ENCODE peak calls at places on chromosomes 11 and 22, in six cellular contexts. One of them, this sample, is unnamed.

GRCh38 chr11:118885831-118886571 is 2.3 kb downstream of the CXCR5 start:
- DNase-seq in left lung: no peak
- DNase-seq in hepatocyte: no peak
- DNase-seq in lung: no peak
- DNase-seq in A549: no peak
- DNase-seq in Peyer's patch: no peak
- DNase-seq in this sample: no peak

GRCh38 chr11:1218256-1218787 is 4.5 kb upstream of the MUC5B start:
- DNase-seq in lung: no peak
- DNase-seq in A549: no peak
- DNase-seq in hepatocyte: no peak
- DNase-seq in Peyer's patch: no peak
- DNase-seq in left lung: peak; percentile 55
- DNase-seq in this sample: no peak

GRCh38 chr11:43687120-43687791 is 6.7 kb downstream of the HSD17B12 start:
- DNase-seq in hepatocyte: no peak
- DNase-seq in left lung: no peak
- DNase-seq in Peyer's patch: no peak
- DNase-seq in A549: no peak
- DNase-seq in lung: peak; percentile 49
- DNase-seq in this sample: no peak

GRCh38 chr22:43953988-43954771 is 1.1 kb upstream of the SAMM50 start:
- DNase-seq in A549: no peak
- DNase-seq in hepatocyte: no peak
- DNase-seq in Peyer's patch: no peak
- DNase-seq in lung: no peak
- DNase-seq in left lung: no peak
- DNase-seq in this sample: no peak

GRCh38 chr22:19058713-19059451 is 63.3 kb downstream of the DGCR2 start:
- DNase-seq in hepatocyte: no peak
- DNase-seq in lung: no peak
- DNase-seq in left lung: no peak
- DNase-seq in Peyer's patch: no peak
- DNase-seq in A549: no peak
- DNase-seq in this sample: no peak

GRCh38 chr22:38270091-38270972 is 2.5 kb downstream of the TMEM184B start:
- DNase-seq in Peyer's patch: no peak
- DNase-seq in left lung: no peak
- DNase-seq in lung: no peak
- DNase-seq in A549: no peak
- DNase-seq in hepatocyte: no peak
- DNase-seq in this sample: no peak

GRCh38 chr11:10881892-10882291 is 24.0 kb upstream of the ZBED5 start:
- DNase-seq in Peyer's patch: no peak
- DNase-seq in left lung: no peak
- DNase-seq in A549: no peak
- DNase-seq in hepatocyte: no peak
- DNase-seq in lung: no peak
- DNase-seq in this sample: no peak

GRCh38 chr11:114346709-114347141 is 50.5 kb downstream of the NNMT start:
- DNase-seq in A549: no peak
- DNase-seq in hepatocyte: no peak
- DNase-seq in left lung: no peak
- DNase-seq in lung: no peak
- DNase-seq in Peyer's patch: no peak
- DNase-seq in this sample: no peak

GRCh38 chr22:20127869-20128618 is 3.6 kb upstream of the ZDHHC8 start:
- DNase-seq in lung: no peak
- DNase-seq in left lung: no peak
- DNase-seq in hepatocyte: no peak
- DNase-seq in A549: no peak
- DNase-seq in Peyer's patch: no peak
- DNase-seq in this sample: no peak

GRCh38 chr11:11211186-11211585 is 141.9 kb downstream of the CSNK2A3 start:
- DNase-seq in lung: no peak
- DNase-seq in Peyer's patch: no peak
- DNase-seq in A549: no peak
- DNase-seq in hepatocyte: no peak
- DNase-seq in left lung: no peak
- DNase-seq in this sample: no peak

GRCh38 chr11:15617126-15617525 is 502.4 kb downstream of the INSC start:
- DNase-seq in left lung: no peak
- DNase-seq in lung: no peak
- DNase-seq in Peyer's patch: no peak
- DNase-seq in A549: no peak
- DNase-seq in hepatocyte: no peak
- DNase-seq in this sample: no peak

GRCh38 chr11:16891964-16892363 is 122.2 kb downstream of the PLEKHA7 start:
- DNase-seq in hepatocyte: no peak
- DNase-seq in lung: no peak
- DNase-seq in A549: no peak
- DNase-seq in Peyer's patch: no peak
- DNase-seq in left lung: no peak
- DNase-seq in this sample: no peak

GRCh38 chr11:62554377-62554776 is 7.8 kb upstream of the AHNAK start:
- DNase-seq in A549: no peak
- DNase-seq in hepatocyte: no peak
- DNase-seq in left lung: no peak
- DNase-seq in lung: no peak
- DNase-seq in Peyer's patch: no peak
- DNase-seq in this sample: no peak

GRCh38 chr11:19952101-19952605 is 208.1 kb downstream of the DBX1 start:
- DNase-seq in Peyer's patch: no peak
- DNase-seq in lung: no peak
- DNase-seq in left lung: no peak
- DNase-seq in A549: no peak
- DNase-seq in hepatocyte: peak; percentile 32
- DNase-seq in this sample: peak; percentile 92

GRCh38 chr22:24830205-24830979 is 24.4 kb downstream of the SGSM1 start:
- DNase-seq in A549: no peak
- DNase-seq in Peyer's patch: no peak
- DNase-seq in hepatocyte: no peak
- DNase-seq in lung: no peak
- DNase-seq in left lung: no peak
- DNase-seq in this sample: no peak

GRCh38 chr22:32850591-32851517 is 49.3 kb downstream of the TIMP3 start:
- DNase-seq in hepatocyte: no peak
- DNase-seq in left lung: no peak
- DNase-seq in A549: no peak
- DNase-seq in Peyer's patch: no peak
- DNase-seq in lung: peak; percentile 54
- DNase-seq in this sample: no peak

GRCh38 chr22:20551805-20552449 is 44.5 kb downstream of the MED15 start:
- DNase-seq in lung: no peak
- DNase-seq in A549: no peak
- DNase-seq in left lung: no peak
- DNase-seq in hepatocyte: no peak
- DNase-seq in Peyer's patch: peak; percentile 44
- DNase-seq in this sample: peak; percentile 53

GRCh38 chr11:117817213-117818035 is 7.1 kb downstream of the FXYD2 start:
- DNase-seq in A549: peak; percentile 58
- DNase-seq in lung: peak; percentile 84
- DNase-seq in hepatocyte: peak; percentile 91
- DNase-seq in Peyer's patch: peak; percentile 79
- DNase-seq in left lung: peak; percentile 90
- DNase-seq in this sample: peak; percentile 49

GRCh38 chr11:18527512-18527911 is 770 bp upstream of the TSG101 start:
- DNase-seq in lung: no peak
- DNase-seq in left lung: no peak
- DNase-seq in Peyer's patch: no peak
- DNase-seq in hepatocyte: peak; percentile 14
- DNase-seq in A549: peak; percentile 44
- DNase-seq in this sample: no peak

GRCh38 chr11:117679464-117679863 is 117.6 kb downstream of the DSCAML1 start:
- DNase-seq in left lung: no peak
- DNase-seq in Peyer's patch: no peak
- DNase-seq in hepatocyte: peak; percentile 44
- DNase-seq in lung: no peak
- DNase-seq in A549: no peak
- DNase-seq in this sample: no peak

GRCh38 chr22:41311487-41311886 is 10.2 kb downstream of the ZC3H7B start:
- DNase-seq in left lung: no peak
- DNase-seq in A549: no peak
- DNase-seq in Peyer's patch: no peak
- DNase-seq in lung: no peak
- DNase-seq in hepatocyte: no peak
- DNase-seq in this sample: no peak

GRCh38 chr11:28819741-28820140 is 711.6 kb downstream of the METTL15 start:
- DNase-seq in hepatocyte: no peak
- DNase-seq in A549: no peak
- DNase-seq in Peyer's patch: no peak
- DNase-seq in left lung: no peak
- DNase-seq in lung: no peak
- DNase-seq in this sample: no peak

GRCh38 chr11:1303973-1304372 is 5.5 kb downstream of the TOLLIP start:
- DNase-seq in lung: peak; percentile 36
- DNase-seq in A549: no peak
- DNase-seq in left lung: no peak
- DNase-seq in hepatocyte: peak; percentile 18
- DNase-seq in Peyer's patch: peak; percentile 15
- DNase-seq in this sample: no peak

GRCh38 chr11:32140121-32140520 is 49.2 kb downstream of the RCN1 start:
- DNase-seq in left lung: no peak
- DNase-seq in A549: no peak
- DNase-seq in Peyer's patch: no peak
- DNase-seq in lung: no peak
- DNase-seq in hepatocyte: no peak
- DNase-seq in this sample: no peak

GRCh38 chr11:95101935-95102334 is 12.3 kb downstream of the ENDOD1 start:
- DNase-seq in Peyer's patch: no peak
- DNase-seq in A549: no peak
- DNase-seq in hepatocyte: no peak
- DNase-seq in left lung: no peak
- DNase-seq in lung: no peak
- DNase-seq in this sample: no peak

DNA sequence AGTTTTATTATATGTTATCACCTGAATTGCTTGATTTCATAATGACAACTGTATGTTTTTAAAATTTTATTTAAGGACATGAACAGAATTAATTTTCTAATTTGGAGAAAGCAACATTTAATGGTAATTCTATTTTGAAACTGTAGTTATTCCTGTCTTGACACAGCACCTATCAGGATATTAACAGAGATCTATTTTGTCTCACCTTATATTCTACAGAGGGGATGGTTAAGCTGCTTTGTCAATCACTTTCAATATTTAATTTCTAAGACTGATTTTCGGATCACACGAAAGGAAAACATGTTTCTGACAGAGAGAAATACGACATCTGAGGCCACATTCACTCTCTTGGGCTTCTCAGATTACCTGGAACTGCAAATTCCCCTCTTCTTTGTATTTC is at the start of gene OR5D16:
- DNase-seq in left lung: no peak
- DNase-seq in hepatocyte: no peak
- DNase-seq in Peyer's patch: no peak
- DNase-seq in A549: no peak
- DNase-seq in lung: no peak
- DNase-seq in this sample: no peak
- H3K9me3 ChIP-seq in left lung: no peaks in the 10 kb centered on the region
- H3K9me3 ChIP-seq in hepatocyte: no peaks in the 10 kb centered on the region
- H3K9me3 ChIP-seq in Peyer's patch: no peaks in the 10 kb centered on the region
- H3K9me3 ChIP-seq in A549: no peaks in the 10 kb centered on the region
- H3K9me3 ChIP-seq in lung: no peaks in the 10 kb centered on the region
- H3K9me3 ChIP-seq in this sample: peaks cover 22% of the 10 kb centered on the region

GRCh38 chr11:2883717-2884423 is 1.7 kb downstream of the CDKN1C start:
- DNase-seq in left lung: no peak
- DNase-seq in hepatocyte: peak; percentile 46
- DNase-seq in A549: no peak
- DNase-seq in Peyer's patch: no peak
- DNase-seq in lung: no peak
- DNase-seq in this sample: no peak
- H3K9me3 ChIP-seq in left lung: no peaks in the 10 kb centered on the region
- H3K9me3 ChIP-seq in hepatocyte: no peaks in the 10 kb centered on the region
- H3K9me3 ChIP-seq in A549: no peaks in the 10 kb centered on the region
- H3K9me3 ChIP-seq in Peyer's patch: no peaks in the 10 kb centered on the region
- H3K9me3 ChIP-seq in lung: no peaks in the 10 kb centered on the region
- H3K9me3 ChIP-seq in this sample: no peaks in the 10 kb centered on the region

GRCh38 chr22:47293368-47294221 is 531.1 kb downstream of the TBC1D22A start:
- DNase-seq in Peyer's patch: no peak
- DNase-seq in left lung: no peak
- DNase-seq in lung: no peak
- DNase-seq in A549: no peak
- DNase-seq in hepatocyte: no peak
- DNase-seq in this sample: no peak

GRCh38 chr22:47294222-47294532 is 531.7 kb downstream of the TBC1D22A start:
- DNase-seq in Peyer's patch: no peak
- DNase-seq in hepatocyte: no peak
- DNase-seq in left lung: no peak
- DNase-seq in lung: no peak
- DNase-seq in A549: no peak
- DNase-seq in this sample: no peak

GRCh38 chr22:47295982-47296381 is 533.5 kb downstream of the TBC1D22A start:
- DNase-seq in left lung: no peak
- DNase-seq in lung: no peak
- DNase-seq in hepatocyte: no peak
- DNase-seq in A549: no peak
- DNase-seq in Peyer's patch: no peak
- DNase-seq in this sample: no peak

GRCh38 chr22:47295226-47295901 is 532.9 kb downstream of the TBC1D22A start:
- DNase-seq in left lung: no peak
- DNase-seq in lung: no peak
- DNase-seq in Peyer's patch: no peak
- DNase-seq in hepatocyte: no peak
- DNase-seq in A549: no peak
- DNase-seq in this sample: no peak

DNA sequence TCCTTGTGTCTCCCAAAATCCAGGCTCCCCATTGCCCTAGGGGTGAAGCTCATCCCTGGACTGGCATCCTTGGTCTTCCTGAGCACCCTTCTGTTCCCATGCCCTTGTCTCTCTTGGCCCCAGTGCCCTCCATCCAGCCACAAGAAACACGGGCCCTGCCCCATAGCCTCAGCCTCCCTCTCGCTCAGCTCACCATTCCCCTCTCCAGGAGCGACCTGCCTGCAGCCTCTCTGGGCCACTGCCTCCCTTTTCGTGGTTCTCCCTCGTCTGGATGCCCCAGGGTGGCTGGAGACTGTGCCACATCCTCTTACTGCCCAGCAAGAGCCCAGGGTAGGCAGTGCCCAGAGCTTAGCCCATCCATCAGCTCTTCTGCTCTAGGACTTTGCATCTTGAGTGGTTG is 532.1 kb downstream of the TBC1D22A start:
- DNase-seq in hepatocyte: no peak
- DNase-seq in A549: no peak
- DNase-seq in Peyer's patch: no peak
- DNase-seq in lung: no peak
- DNase-seq in left lung: no peak
- DNase-seq in this sample: no peak
- H3K9me3 ChIP-seq in hepatocyte: no peaks in the 10 kb centered on the region
- H3K9me3 ChIP-seq in A549: no peaks in the 10 kb centered on the region
- H3K9me3 ChIP-seq in Peyer's patch: no peaks in the 10 kb centered on the region
- H3K9me3 ChIP-seq in lung: no peaks in the 10 kb centered on the region
- H3K9me3 ChIP-seq in left lung: no peaks in the 10 kb centered on the region
- H3K9me3 ChIP-seq in this sample: no peaks in the 10 kb centered on the region

DNA sequence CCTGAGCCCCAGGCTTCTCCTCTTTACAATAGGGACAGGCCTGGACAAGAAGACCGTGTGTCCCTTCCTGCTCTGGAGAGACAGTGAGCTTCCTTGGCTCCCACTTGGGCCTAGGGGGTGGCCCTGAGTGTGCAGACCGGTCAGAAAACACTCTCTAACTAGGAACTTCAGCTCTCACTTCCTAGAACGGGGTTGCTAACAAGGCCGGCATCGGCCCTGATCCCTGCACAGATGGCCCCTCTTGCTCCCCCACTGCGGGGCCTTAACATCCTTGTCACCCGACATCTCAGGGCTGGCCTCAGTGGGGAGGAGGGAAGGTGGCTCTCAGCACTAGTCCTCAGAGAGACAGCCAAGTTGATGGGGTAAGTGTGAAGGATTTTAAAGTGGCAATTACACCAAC is 406.9 kb downstream of the CTTN start:
- DNase-seq in left lung: peak; percentile 62
- DNase-seq in hepatocyte: no peak
- DNase-seq in Peyer's patch: no peak
- DNase-seq in A549: no peak
- DNase-seq in lung: no peak
- DNase-seq in this sample: no peak
- H3K9me3 ChIP-seq in left lung: no peaks in the 10 kb centered on the region
- H3K9me3 ChIP-seq in hepatocyte: no peaks in the 10 kb centered on the region
- H3K9me3 ChIP-seq in Peyer's patch: no peaks in the 10 kb centered on the region
- H3K9me3 ChIP-seq in A549: no peaks in the 10 kb centered on the region
- H3K9me3 ChIP-seq in lung: no peaks in the 10 kb centered on the region
- H3K9me3 ChIP-seq in this sample: no peaks in the 10 kb centered on the region